ENCODE peak calls at places on chromosomes 3 and 15, in six cellular contexts. W, U, H, O, Q and R are unnamed samples.

GRCh38 chr3:190366145-190366544 is 21.8 kb upstream of the CLDN16 start:
- DNase-seq in W (no peak), U (no peak), H (no peak), O (no peak), Q (no peak), R (no peak)

GRCh38 chr3:51311055-51311454 is 74.0 kb upstream of the MANF start:
- DNase-seq in W (no peak), U (no peak), H (no peak), O (no peak), Q (no peak), R (no peak)

GRCh38 chr15:59294961-59295741 is 77.5 kb downstream of the MYO1E start:
- DNase-seq in W (no peak), U (no peak), H (no peak), O (no peak), Q (no peak), R (no peak)

GRCh38 chr3:10443791-10444429 is 61.5 kb downstream of the ATP2B2 start:
- DNase-seq in W (no peak), U (no peak), H (no peak), O (no peak), Q (no peak), R (no peak)

GRCh38 chr3:190718691-190719090 is 143.8 kb downstream of the GMNC start:
- DNase-seq in W (no peak), U (no peak), H (no peak), O (no peak), Q (no peak), R (no peak)

GRCh38 chr3:84825817-84826216 is 133.0 kb upstream of the CADM2 start:
- DNase-seq in W (no peak), U (no peak), H (no peak), O (no peak), Q (no peak), R (no peak)

GRCh38 chr3:116470589-116470988 is 25.3 kb upstream of the LSAMP start:
- DNase-seq in W (no peak), U (no peak), H (no peak), O (no peak), Q (no peak), R (no peak)

GRCh38 chr3:163707659-163708058 is 1370.6 kb downstream of the SI start:
- DNase-seq in W (no peak), U (no peak), H (no peak), O (no peak), Q (no peak), R (no peak)

GRCh38 chr3:45915518-45916231 is 27.6 kb upstream of the CXCR6 start:
- DNase-seq in W (no peak), U (no peak), H (no peak), O (no peak), Q (no peak), R (no peak)

GRCh38 chr3:148379763-148380162 is 317.9 kb upstream of the AGTR1 start:
- DNase-seq in W (no peak), U (no peak), H (no peak), O (no peak), Q (no peak), R (no peak)

GRCh38 chr15:78872972-78873795 is 494 bp downstream of the MORF4L1 start:
- DNase-seq in W (peak; percentile 86), U (peak; percentile 31), H (peak; percentile 89), O (peak; percentile 85), Q (peak; percentile 53), R (peak; percentile 79)

GRCh38 chr3:66021731-66022131 is 17.0 kb downstream of the MAGI1 start:
- DNase-seq in W (no peak), U (no peak), H (no peak), O (no peak), Q (no peak), R (no peak)

GRCh38 chr3:107761391-107761790 is 238.6 kb downstream of the BBX start:
- DNase-seq in W (no peak), U (no peak), H (no peak), O (no peak), Q (no peak), R (no peak)

GRCh38 chr3:122392868-122393844 is 9.2 kb downstream of the FAM162A start:
- DNase-seq in W (no peak), U (no peak), H (no peak), O (no peak), Q (no peak), R (no peak)

GRCh38 chr3:43770426-43771103 is 79.8 kb downstream of the ABHD5 start:
- DNase-seq in W (peak; percentile 65), U (peak; percentile 52), H (peak; percentile 68), O (no peak), Q (peak; percentile 38), R (peak; percentile 55)

GRCh38 chr3:31462050-31462569 is 70.6 kb upstream of the STT3B start:
- DNase-seq in W (no peak), U (no peak), H (no peak), O (no peak), Q (no peak), R (no peak)

GRCh38 chr15:33344111-33344510 is 33.3 kb downstream of the RYR3 start:
- DNase-seq in W (no peak), U (no peak), H (no peak), O (no peak), Q (no peak), R (no peak)

GRCh38 chr3:12198301-12198700 is 39.6 kb upstream of the TIMP4 start:
- DNase-seq in W (no peak), U (no peak), H (no peak), O (no peak), Q (no peak), R (no peak)

GRCh38 chr15:29712149-29712885 is 110.0 kb downstream of the TJP1 start:
- DNase-seq in W (no peak), U (no peak), H (no peak), O (no peak), Q (no peak), R (no peak)

GRCh38 chr3:175941352-175941751 is 1082.2 kb downstream of the NAALADL2 start:
- DNase-seq in W (no peak), U (no peak), H (no peak), O (no peak), Q (no peak), R (no peak)

GRCh38 chr15:77027697-77028450 is 32.9 kb downstream of the PSTPIP1 start:
- DNase-seq in W (no peak), U (no peak), H (peak; percentile 48), O (no peak), Q (peak; percentile 7), R (peak; percentile 38)

GRCh38 chr3:163058190-163058854 is 1561.7 kb downstream of the OTOL1 start:
- DNase-seq in W (peak; percentile 14), U (no peak), H (no peak), O (peak; percentile 37), Q (no peak), R (no peak)

GRCh38 chr3:69300296-69300695 is 85.6 kb downstream of the FRMD4B start:
- DNase-seq in W (no peak), U (no peak), H (no peak), O (no peak), Q (no peak), R (no peak)

DNA sequence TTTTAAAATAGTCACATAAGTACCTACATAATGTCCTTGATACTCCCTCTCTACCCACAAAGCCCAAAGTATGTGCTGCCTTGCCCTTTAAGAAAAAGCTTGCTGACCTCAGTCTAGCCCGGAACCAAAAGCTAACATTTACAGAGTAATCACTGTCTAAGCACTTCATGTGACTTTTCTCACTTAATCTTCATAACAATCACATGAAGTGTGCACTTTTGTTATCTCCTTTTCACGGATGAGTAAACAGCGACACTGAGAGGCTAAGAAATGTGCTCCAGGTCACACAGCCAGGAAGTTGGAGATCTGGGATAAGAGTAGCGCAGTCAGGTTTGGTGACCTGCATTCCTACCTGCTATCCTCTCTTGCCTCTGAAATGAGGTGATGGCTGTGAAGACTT is 194.0 kb downstream of the ITPR1 start:
- DNase-seq in W (no peak), U (no peak), H (no peak), O (no peak), Q (no peak), R (no peak)
- TF ChIP-seq CTCF in W (no peak), U (no peak), H (no peak), O (no peak), Q (no peak), R (no peak)

GRCh38 chr15:73714695-73715301 is 30.6 kb downstream of the CD276 start:
- DNase-seq in W (no peak), U (no peak), H (no peak), O (no peak), Q (no peak), R (no peak)

GRCh38 chr15:73717206-73717605 is 33.0 kb downstream of the CD276 start:
- DNase-seq in W (no peak), U (no peak), H (no peak), O (no peak), Q (no peak), R (no peak)

GRCh38 chr15:73715417-73715816 is 31.2 kb downstream of the CD276 start:
- DNase-seq in W (peak; percentile 51), U (no peak), H (no peak), O (no peak), Q (no peak), R (no peak)

GRCh38 chr15:73716417-73716816 is 32.2 kb downstream of the CD276 start:
- DNase-seq in W (peak; percentile 78), U (no peak), H (peak; percentile 89), O (no peak), Q (no peak), R (no peak)

DNA sequence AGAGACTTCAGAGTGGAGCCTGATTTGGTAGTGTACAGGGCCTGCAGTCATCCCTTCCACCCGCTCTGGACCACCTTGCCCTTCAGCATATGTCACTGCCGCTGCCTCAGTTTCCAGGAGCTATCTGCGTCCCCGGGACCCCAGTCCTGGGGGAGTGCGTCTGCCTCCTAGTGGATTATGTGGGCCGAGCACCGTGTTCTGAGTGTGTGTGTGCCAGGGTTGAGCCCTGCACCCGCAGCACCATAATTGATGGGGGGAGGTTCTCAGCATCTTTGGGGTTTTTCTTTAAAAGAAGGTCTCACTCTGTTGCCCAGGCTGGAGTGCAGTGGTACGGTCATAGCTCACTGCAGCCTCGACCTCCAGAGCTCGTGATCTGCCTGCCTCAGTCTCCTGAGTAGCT is 33.6 kb downstream of the CD276 start:
- DNase-seq in W (no peak), U (no peak), H (no peak), O (no peak), Q (no peak), R (no peak)
- TF ChIP-seq CTCF in W (no peak), U (no peak), H (no peak), O (no peak), Q (no peak), R (no peak)

DNA sequence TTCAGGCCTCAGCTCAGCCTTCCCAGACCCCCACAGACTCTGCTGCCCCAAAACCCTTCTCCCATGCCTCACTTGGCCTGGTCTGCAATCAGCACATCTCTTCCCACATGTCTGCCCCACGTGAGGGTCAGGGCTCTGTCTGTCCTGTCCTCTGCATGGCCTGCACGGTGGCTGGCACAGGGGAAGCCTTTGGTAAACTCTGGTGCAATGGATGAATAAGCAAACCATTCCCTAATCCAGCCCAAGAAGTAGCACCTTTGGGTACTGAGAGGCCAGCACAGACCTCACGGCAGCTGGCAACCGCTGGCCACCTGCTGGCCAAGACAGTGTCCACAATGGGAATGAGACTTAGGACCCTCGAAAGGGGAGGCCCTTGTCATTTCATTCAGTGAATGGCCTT is 27.7 kb downstream of the ABTB1 start:
- DNase-seq in W (no peak), U (no peak), H (peak; percentile 14), O (peak; percentile 23), Q (no peak), R (peak; percentile 22)
- TF ChIP-seq CTCF in W (no peak), U (no peak), H (no peak), O (no peak), Q (no peak), R (no peak)

DNA sequence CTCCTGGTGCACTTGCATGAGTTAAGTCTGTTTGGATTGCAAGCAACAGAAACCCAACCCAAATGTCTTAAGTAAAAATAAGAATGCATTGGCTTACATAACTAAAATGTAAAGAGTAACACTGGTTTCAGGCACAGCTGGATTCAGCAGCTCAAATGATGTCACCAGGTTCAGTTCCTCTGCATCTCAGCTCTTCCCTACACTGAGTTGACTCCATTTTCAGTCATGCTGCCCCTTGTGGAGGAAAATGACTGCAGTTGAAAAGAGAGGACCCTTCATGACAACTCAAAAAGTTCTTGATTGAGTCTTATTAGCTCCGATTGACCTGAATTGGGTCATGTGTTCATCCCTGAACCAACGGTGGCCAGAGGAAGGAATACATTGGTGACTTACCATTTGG is 138.5 kb upstream of the ABI3BP start:
- DNase-seq in W (no peak), U (no peak), H (no peak), O (no peak), Q (no peak), R (no peak)
- TF ChIP-seq CTCF in W (no peak), U (no peak), H (no peak), O (no peak), Q (no peak), R (no peak)